ENCODE peak calls at places on chromosomes 3 and 15, in eight cellular contexts. One of them, this sample, is unnamed.

GRCh38 chr15:27762471-27762870 is 336.6 kb downstream of the OCA2 start:
- ATAC-seq in naive thymus-derived CD8-positive, alpha-beta T cell: no peak
- ATAC-seq in sciatic nerve: no peak
- ATAC-seq in activated CD8-positive, alpha-beta T cell treated with anti-CD3 and anti-CD28 coated beads, Interleukin-2, amount 10 ng/mL, durations not matched to agents 7 days and 5 days: no peak
- ATAC-seq in central memory CD8-positive, alpha-beta T cell: no peak
- ATAC-seq in right cardiac atrium: no peak
- ATAC-seq in mucosa of descending colon: no peak
- ATAC-seq in IMR-90: no peak
- ATAC-seq in this sample: no peak

GRCh38 chr3:101888653-101889052 is 39.3 kb downstream of the NFKBIZ start:
- ATAC-seq in naive thymus-derived CD8-positive, alpha-beta T cell: no peak
- ATAC-seq in sciatic nerve: peak
- ATAC-seq in activated CD8-positive, alpha-beta T cell treated with anti-CD3 and anti-CD28 coated beads, Interleukin-2, amount 10 ng/mL, durations not matched to agents 7 days and 5 days: no peak
- ATAC-seq in central memory CD8-positive, alpha-beta T cell: no peak
- ATAC-seq in right cardiac atrium: peak
- ATAC-seq in mucosa of descending colon: peak
- ATAC-seq in IMR-90: no peak
- ATAC-seq in this sample: no peak

GRCh38 chr3:127734754-127735473 is 62.2 kb downstream of the ABTB1 start:
- ATAC-seq in naive thymus-derived CD8-positive, alpha-beta T cell: no peak
- ATAC-seq in sciatic nerve: peak
- ATAC-seq in activated CD8-positive, alpha-beta T cell treated with anti-CD3 and anti-CD28 coated beads, Interleukin-2, amount 10 ng/mL, durations not matched to agents 7 days and 5 days: no peak
- ATAC-seq in central memory CD8-positive, alpha-beta T cell: no peak
- ATAC-seq in right cardiac atrium: peak
- ATAC-seq in mucosa of descending colon: peak
- ATAC-seq in IMR-90: peak
- ATAC-seq in this sample: no peak

GRCh38 chr3:50430186-50430585 is 70.9 kb upstream of the TMEM115 start:
- ATAC-seq in naive thymus-derived CD8-positive, alpha-beta T cell: no peak
- ATAC-seq in sciatic nerve: no peak
- ATAC-seq in activated CD8-positive, alpha-beta T cell treated with anti-CD3 and anti-CD28 coated beads, Interleukin-2, amount 10 ng/mL, durations not matched to agents 7 days and 5 days: peak
- ATAC-seq in central memory CD8-positive, alpha-beta T cell: peak
- ATAC-seq in right cardiac atrium: no peak
- ATAC-seq in mucosa of descending colon: no peak
- ATAC-seq in IMR-90: no peak
- ATAC-seq in this sample: no peak

GRCh38 chr3:71299160-71299559 is 284.4 kb downstream of the FOXP1 start:
- ATAC-seq in naive thymus-derived CD8-positive, alpha-beta T cell: peak
- ATAC-seq in sciatic nerve: no peak
- ATAC-seq in activated CD8-positive, alpha-beta T cell treated with anti-CD3 and anti-CD28 coated beads, Interleukin-2, amount 10 ng/mL, durations not matched to agents 7 days and 5 days: peak
- ATAC-seq in central memory CD8-positive, alpha-beta T cell: no peak
- ATAC-seq in right cardiac atrium: no peak
- ATAC-seq in mucosa of descending colon: no peak
- ATAC-seq in IMR-90: no peak
- ATAC-seq in this sample: no peak

GRCh38 chr3:149495581-149496125 is 21.2 kb downstream of the TM4SF4 start:
- ATAC-seq in naive thymus-derived CD8-positive, alpha-beta T cell: no peak
- ATAC-seq in sciatic nerve: peak
- ATAC-seq in activated CD8-positive, alpha-beta T cell treated with anti-CD3 and anti-CD28 coated beads, Interleukin-2, amount 10 ng/mL, durations not matched to agents 7 days and 5 days: no peak
- ATAC-seq in central memory CD8-positive, alpha-beta T cell: no peak
- ATAC-seq in right cardiac atrium: no peak
- ATAC-seq in mucosa of descending colon: no peak
- ATAC-seq in IMR-90: no peak
- ATAC-seq in this sample: peak

GRCh38 chr3:5181479-5182141 is 5.9 kb upstream of the EDEM1 start:
- ATAC-seq in naive thymus-derived CD8-positive, alpha-beta T cell: no peak
- ATAC-seq in sciatic nerve: no peak
- ATAC-seq in activated CD8-positive, alpha-beta T cell treated with anti-CD3 and anti-CD28 coated beads, Interleukin-2, amount 10 ng/mL, durations not matched to agents 7 days and 5 days: no peak
- ATAC-seq in central memory CD8-positive, alpha-beta T cell: peak
- ATAC-seq in right cardiac atrium: no peak
- ATAC-seq in mucosa of descending colon: peak
- ATAC-seq in IMR-90: no peak
- ATAC-seq in this sample: no peak

GRCh38 chr15:40136470-40136869 is 24.4 kb upstream of the BUB1B start:
- ATAC-seq in naive thymus-derived CD8-positive, alpha-beta T cell: no peak
- ATAC-seq in sciatic nerve: no peak
- ATAC-seq in activated CD8-positive, alpha-beta T cell treated with anti-CD3 and anti-CD28 coated beads, Interleukin-2, amount 10 ng/mL, durations not matched to agents 7 days and 5 days: no peak
- ATAC-seq in central memory CD8-positive, alpha-beta T cell: no peak
- ATAC-seq in right cardiac atrium: no peak
- ATAC-seq in mucosa of descending colon: no peak
- ATAC-seq in IMR-90: no peak
- ATAC-seq in this sample: no peak

GRCh38 chr3:72816843-72817485 is 31.3 kb downstream of the SHQ1 start:
- ATAC-seq in naive thymus-derived CD8-positive, alpha-beta T cell: no peak
- ATAC-seq in sciatic nerve: no peak
- ATAC-seq in activated CD8-positive, alpha-beta T cell treated with anti-CD3 and anti-CD28 coated beads, Interleukin-2, amount 10 ng/mL, durations not matched to agents 7 days and 5 days: no peak
- ATAC-seq in central memory CD8-positive, alpha-beta T cell: no peak
- ATAC-seq in right cardiac atrium: no peak
- ATAC-seq in mucosa of descending colon: no peak
- ATAC-seq in IMR-90: no peak
- ATAC-seq in this sample: peak

GRCh38 chr15:85443593-85444328 is 63.4 kb downstream of the AKAP13 start:
- ATAC-seq in naive thymus-derived CD8-positive, alpha-beta T cell: peak
- ATAC-seq in sciatic nerve: no peak
- ATAC-seq in activated CD8-positive, alpha-beta T cell treated with anti-CD3 and anti-CD28 coated beads, Interleukin-2, amount 10 ng/mL, durations not matched to agents 7 days and 5 days: peak
- ATAC-seq in central memory CD8-positive, alpha-beta T cell: peak
- ATAC-seq in right cardiac atrium: peak
- ATAC-seq in mucosa of descending colon: peak
- ATAC-seq in IMR-90: no peak
- ATAC-seq in this sample: peak

GRCh38 chr15:101031203-101031602 is 112.0 kb downstream of the LRRK1 start:
- ATAC-seq in naive thymus-derived CD8-positive, alpha-beta T cell: no peak
- ATAC-seq in sciatic nerve: no peak
- ATAC-seq in activated CD8-positive, alpha-beta T cell treated with anti-CD3 and anti-CD28 coated beads, Interleukin-2, amount 10 ng/mL, durations not matched to agents 7 days and 5 days: no peak
- ATAC-seq in central memory CD8-positive, alpha-beta T cell: no peak
- ATAC-seq in right cardiac atrium: no peak
- ATAC-seq in mucosa of descending colon: no peak
- ATAC-seq in IMR-90: no peak
- ATAC-seq in this sample: no peak

GRCh38 chr15:55356985-55357585 is 38.1 kb downstream of the PIGB start:
- ATAC-seq in naive thymus-derived CD8-positive, alpha-beta T cell: no peak
- ATAC-seq in sciatic nerve: no peak
- ATAC-seq in activated CD8-positive, alpha-beta T cell treated with anti-CD3 and anti-CD28 coated beads, Interleukin-2, amount 10 ng/mL, durations not matched to agents 7 days and 5 days: no peak
- ATAC-seq in central memory CD8-positive, alpha-beta T cell: no peak
- ATAC-seq in right cardiac atrium: no peak
- ATAC-seq in mucosa of descending colon: no peak
- ATAC-seq in IMR-90: no peak
- ATAC-seq in this sample: no peak

GRCh38 chr3:48388966-48389365 is 16.9 kb downstream of the FBXW12 start:
- ATAC-seq in naive thymus-derived CD8-positive, alpha-beta T cell: no peak
- ATAC-seq in sciatic nerve: no peak
- ATAC-seq in activated CD8-positive, alpha-beta T cell treated with anti-CD3 and anti-CD28 coated beads, Interleukin-2, amount 10 ng/mL, durations not matched to agents 7 days and 5 days: no peak
- ATAC-seq in central memory CD8-positive, alpha-beta T cell: no peak
- ATAC-seq in right cardiac atrium: no peak
- ATAC-seq in mucosa of descending colon: no peak
- ATAC-seq in IMR-90: no peak
- ATAC-seq in this sample: no peak

GRCh38 chr3:17431004-17431403 is 311.4 kb downstream of the TBC1D5 start:
- ATAC-seq in naive thymus-derived CD8-positive, alpha-beta T cell: no peak
- ATAC-seq in sciatic nerve: peak
- ATAC-seq in activated CD8-positive, alpha-beta T cell treated with anti-CD3 and anti-CD28 coated beads, Interleukin-2, amount 10 ng/mL, durations not matched to agents 7 days and 5 days: no peak
- ATAC-seq in central memory CD8-positive, alpha-beta T cell: no peak
- ATAC-seq in right cardiac atrium: no peak
- ATAC-seq in mucosa of descending colon: peak
- ATAC-seq in IMR-90: peak
- ATAC-seq in this sample: no peak

GRCh38 chr15:57095896-57096295 is 177.5 kb downstream of the TCF12 start:
- ATAC-seq in naive thymus-derived CD8-positive, alpha-beta T cell: no peak
- ATAC-seq in sciatic nerve: no peak
- ATAC-seq in activated CD8-positive, alpha-beta T cell treated with anti-CD3 and anti-CD28 coated beads, Interleukin-2, amount 10 ng/mL, durations not matched to agents 7 days and 5 days: no peak
- ATAC-seq in central memory CD8-positive, alpha-beta T cell: no peak
- ATAC-seq in right cardiac atrium: no peak
- ATAC-seq in mucosa of descending colon: no peak
- ATAC-seq in IMR-90: no peak
- ATAC-seq in this sample: no peak

GRCh38 chr3:169299897-169300296 is 363.6 kb downstream of the MECOM start:
- ATAC-seq in naive thymus-derived CD8-positive, alpha-beta T cell: no peak
- ATAC-seq in sciatic nerve: no peak
- ATAC-seq in activated CD8-positive, alpha-beta T cell treated with anti-CD3 and anti-CD28 coated beads, Interleukin-2, amount 10 ng/mL, durations not matched to agents 7 days and 5 days: no peak
- ATAC-seq in central memory CD8-positive, alpha-beta T cell: no peak
- ATAC-seq in right cardiac atrium: no peak
- ATAC-seq in mucosa of descending colon: peak
- ATAC-seq in IMR-90: no peak
- ATAC-seq in this sample: no peak

GRCh38 chr3:121718205-121718846 is 31.2 kb downstream of the GOLGB1 start:
- ATAC-seq in naive thymus-derived CD8-positive, alpha-beta T cell: peak
- ATAC-seq in sciatic nerve: no peak
- ATAC-seq in activated CD8-positive, alpha-beta T cell treated with anti-CD3 and anti-CD28 coated beads, Interleukin-2, amount 10 ng/mL, durations not matched to agents 7 days and 5 days: peak
- ATAC-seq in central memory CD8-positive, alpha-beta T cell: peak
- ATAC-seq in right cardiac atrium: no peak
- ATAC-seq in mucosa of descending colon: peak
- ATAC-seq in IMR-90: no peak
- ATAC-seq in this sample: no peak

GRCh38 chr3:126378341-126378751 is 16.4 kb upstream of the CFAP100 start:
- ATAC-seq in naive thymus-derived CD8-positive, alpha-beta T cell: no peak
- ATAC-seq in sciatic nerve: no peak
- ATAC-seq in activated CD8-positive, alpha-beta T cell treated with anti-CD3 and anti-CD28 coated beads, Interleukin-2, amount 10 ng/mL, durations not matched to agents 7 days and 5 days: no peak
- ATAC-seq in central memory CD8-positive, alpha-beta T cell: no peak
- ATAC-seq in right cardiac atrium: no peak
- ATAC-seq in mucosa of descending colon: no peak
- ATAC-seq in IMR-90: no peak
- ATAC-seq in this sample: no peak

GRCh38 chr15:85031944-85032587 is 50.4 kb downstream of the PDE8A start:
- ATAC-seq in naive thymus-derived CD8-positive, alpha-beta T cell: peak
- ATAC-seq in sciatic nerve: no peak
- ATAC-seq in activated CD8-positive, alpha-beta T cell treated with anti-CD3 and anti-CD28 coated beads, Interleukin-2, amount 10 ng/mL, durations not matched to agents 7 days and 5 days: no peak
- ATAC-seq in central memory CD8-positive, alpha-beta T cell: no peak
- ATAC-seq in right cardiac atrium: no peak
- ATAC-seq in mucosa of descending colon: peak
- ATAC-seq in IMR-90: no peak
- ATAC-seq in this sample: no peak

GRCh38 chr15:62931650-62932049 is 110.9 kb upstream of the TPM1 start:
- ATAC-seq in naive thymus-derived CD8-positive, alpha-beta T cell: no peak
- ATAC-seq in sciatic nerve: no peak
- ATAC-seq in activated CD8-positive, alpha-beta T cell treated with anti-CD3 and anti-CD28 coated beads, Interleukin-2, amount 10 ng/mL, durations not matched to agents 7 days and 5 days: no peak
- ATAC-seq in central memory CD8-positive, alpha-beta T cell: no peak
- ATAC-seq in right cardiac atrium: no peak
- ATAC-seq in mucosa of descending colon: no peak
- ATAC-seq in IMR-90: no peak
- ATAC-seq in this sample: no peak

GRCh38 chr15:57322602-57323250 is 53.6 kb upstream of the CGNL1 start:
- ATAC-seq in naive thymus-derived CD8-positive, alpha-beta T cell: no peak
- ATAC-seq in sciatic nerve: no peak
- ATAC-seq in activated CD8-positive, alpha-beta T cell treated with anti-CD3 and anti-CD28 coated beads, Interleukin-2, amount 10 ng/mL, durations not matched to agents 7 days and 5 days: no peak
- ATAC-seq in central memory CD8-positive, alpha-beta T cell: no peak
- ATAC-seq in right cardiac atrium: no peak
- ATAC-seq in mucosa of descending colon: no peak
- ATAC-seq in IMR-90: no peak
- ATAC-seq in this sample: no peak

GRCh38 chr3:144763878-144764454 is 792.3 kb downstream of the DIPK2A start:
- ATAC-seq in naive thymus-derived CD8-positive, alpha-beta T cell: no peak
- ATAC-seq in sciatic nerve: no peak
- ATAC-seq in activated CD8-positive, alpha-beta T cell treated with anti-CD3 and anti-CD28 coated beads, Interleukin-2, amount 10 ng/mL, durations not matched to agents 7 days and 5 days: no peak
- ATAC-seq in central memory CD8-positive, alpha-beta T cell: no peak
- ATAC-seq in right cardiac atrium: no peak
- ATAC-seq in mucosa of descending colon: no peak
- ATAC-seq in IMR-90: no peak
- ATAC-seq in this sample: no peak

GRCh38 chr15:29862271-29862670 is 40.0 kb upstream of the TJP1 start:
- ATAC-seq in naive thymus-derived CD8-positive, alpha-beta T cell: no peak
- ATAC-seq in sciatic nerve: no peak
- ATAC-seq in activated CD8-positive, alpha-beta T cell treated with anti-CD3 and anti-CD28 coated beads, Interleukin-2, amount 10 ng/mL, durations not matched to agents 7 days and 5 days: no peak
- ATAC-seq in central memory CD8-positive, alpha-beta T cell: no peak
- ATAC-seq in right cardiac atrium: no peak
- ATAC-seq in mucosa of descending colon: no peak
- ATAC-seq in IMR-90: peak
- ATAC-seq in this sample: no peak

GRCh38 chr3:196414469-196414868 is 17.8 kb downstream of the UBXN7 start:
- ATAC-seq in naive thymus-derived CD8-positive, alpha-beta T cell: no peak
- ATAC-seq in sciatic nerve: no peak
- ATAC-seq in activated CD8-positive, alpha-beta T cell treated with anti-CD3 and anti-CD28 coated beads, Interleukin-2, amount 10 ng/mL, durations not matched to agents 7 days and 5 days: no peak
- ATAC-seq in central memory CD8-positive, alpha-beta T cell: no peak
- ATAC-seq in right cardiac atrium: no peak
- ATAC-seq in mucosa of descending colon: no peak
- ATAC-seq in IMR-90: peak
- ATAC-seq in this sample: peak

GRCh38 chr3:53841296-53841695 is 4.9 kb downstream of the CHDH start:
- ATAC-seq in naive thymus-derived CD8-positive, alpha-beta T cell: no peak
- ATAC-seq in sciatic nerve: no peak
- ATAC-seq in activated CD8-positive, alpha-beta T cell treated with anti-CD3 and anti-CD28 coated beads, Interleukin-2, amount 10 ng/mL, durations not matched to agents 7 days and 5 days: no peak
- ATAC-seq in central memory CD8-positive, alpha-beta T cell: no peak
- ATAC-seq in right cardiac atrium: no peak
- ATAC-seq in mucosa of descending colon: peak
- ATAC-seq in IMR-90: no peak
- ATAC-seq in this sample: no peak

GRCh38 chr15:65377105-65377975 is 462 bp downstream of the IGDCC3 start:
- ATAC-seq in naive thymus-derived CD8-positive, alpha-beta T cell: peak
- ATAC-seq in sciatic nerve: peak
- ATAC-seq in activated CD8-positive, alpha-beta T cell treated with anti-CD3 and anti-CD28 coated beads, Interleukin-2, amount 10 ng/mL, durations not matched to agents 7 days and 5 days: peak
- ATAC-seq in central memory CD8-positive, alpha-beta T cell: no peak
- ATAC-seq in right cardiac atrium: peak
- ATAC-seq in mucosa of descending colon: peak
- ATAC-seq in IMR-90: peak
- ATAC-seq in this sample: peak

GRCh38 chr15:35320158-35320780 is 225.7 kb downstream of the DPH6 start:
- ATAC-seq in naive thymus-derived CD8-positive, alpha-beta T cell: no peak
- ATAC-seq in sciatic nerve: no peak
- ATAC-seq in activated CD8-positive, alpha-beta T cell treated with anti-CD3 and anti-CD28 coated beads, Interleukin-2, amount 10 ng/mL, durations not matched to agents 7 days and 5 days: no peak
- ATAC-seq in central memory CD8-positive, alpha-beta T cell: no peak
- ATAC-seq in right cardiac atrium: no peak
- ATAC-seq in mucosa of descending colon: peak
- ATAC-seq in IMR-90: no peak
- ATAC-seq in this sample: no peak

GRCh38 chr15:43799945-43800285 is at the start of gene SERINC4:
- ATAC-seq in naive thymus-derived CD8-positive, alpha-beta T cell: no peak
- ATAC-seq in sciatic nerve: peak
- ATAC-seq in activated CD8-positive, alpha-beta T cell treated with anti-CD3 and anti-CD28 coated beads, Interleukin-2, amount 10 ng/mL, durations not matched to agents 7 days and 5 days: no peak
- ATAC-seq in central memory CD8-positive, alpha-beta T cell: no peak
- ATAC-seq in right cardiac atrium: peak
- ATAC-seq in mucosa of descending colon: no peak
- ATAC-seq in IMR-90: no peak
- ATAC-seq in this sample: no peak

GRCh38 chr15:101099183-101099582 is 152.7 kb downstream of the CHSY1 start:
- ATAC-seq in naive thymus-derived CD8-positive, alpha-beta T cell: no peak
- ATAC-seq in sciatic nerve: no peak
- ATAC-seq in activated CD8-positive, alpha-beta T cell treated with anti-CD3 and anti-CD28 coated beads, Interleukin-2, amount 10 ng/mL, durations not matched to agents 7 days and 5 days: peak
- ATAC-seq in central memory CD8-positive, alpha-beta T cell: no peak
- ATAC-seq in right cardiac atrium: no peak
- ATAC-seq in mucosa of descending colon: no peak
- ATAC-seq in IMR-90: no peak
- ATAC-seq in this sample: peak

GRCh38 chr15:60660290-60661051 is 181.5 kb upstream of the ICE2 start:
- ATAC-seq in naive thymus-derived CD8-positive, alpha-beta T cell: no peak
- ATAC-seq in sciatic nerve: peak
- ATAC-seq in activated CD8-positive, alpha-beta T cell treated with anti-CD3 and anti-CD28 coated beads, Interleukin-2, amount 10 ng/mL, durations not matched to agents 7 days and 5 days: no peak
- ATAC-seq in central memory CD8-positive, alpha-beta T cell: peak
- ATAC-seq in right cardiac atrium: peak
- ATAC-seq in mucosa of descending colon: peak
- ATAC-seq in IMR-90: peak
- ATAC-seq in this sample: peak

GRCh38 chr15:84817461-84818081 is 415 bp downstream of the ALPK3 start:
- ATAC-seq in naive thymus-derived CD8-positive, alpha-beta T cell: no peak
- ATAC-seq in sciatic nerve: peak
- ATAC-seq in activated CD8-positive, alpha-beta T cell treated with anti-CD3 and anti-CD28 coated beads, Interleukin-2, amount 10 ng/mL, durations not matched to agents 7 days and 5 days: no peak
- ATAC-seq in central memory CD8-positive, alpha-beta T cell: no peak
- ATAC-seq in right cardiac atrium: peak
- ATAC-seq in mucosa of descending colon: peak
- ATAC-seq in IMR-90: peak
- ATAC-seq in this sample: no peak

GRCh38 chr3:104628185-104628789 is 738.4 kb upstream of the ALCAM start:
- ATAC-seq in naive thymus-derived CD8-positive, alpha-beta T cell: no peak
- ATAC-seq in sciatic nerve: peak
- ATAC-seq in activated CD8-positive, alpha-beta T cell treated with anti-CD3 and anti-CD28 coated beads, Interleukin-2, amount 10 ng/mL, durations not matched to agents 7 days and 5 days: no peak
- ATAC-seq in central memory CD8-positive, alpha-beta T cell: no peak
- ATAC-seq in right cardiac atrium: no peak
- ATAC-seq in mucosa of descending colon: peak
- ATAC-seq in IMR-90: peak
- ATAC-seq in this sample: no peak

This sample was measured in activated T-helper 17 cell treated with anti-CD3 and anti-CD28 coated beads, Interleukin-2, amount 50 U/mL, for 72 hours.